ENCODE peak calls at places on chromosomes 1 and 21, in seven cellular contexts. J, G, C, Y, Z, B and N are unnamed samples.
A peak's percentile ranks its signal among the peaks of the same experiment; 100 is the strongest.

GRCh38 chr1:14903922-14904321 is 249.6 kb upstream of the TMEM51 start:
- DNase-seq in J (no peak), G (no peak), C (no peak), Y (no peak), Z (no peak), B (no peak), N (no peak)

GRCh38 chr21:14616303-14617039 is 70.4 kb upstream of the SAMSN1 start:
- DNase-seq in J (peak; percentile 20), G (no peak), C (no peak), Y (no peak), Z (no peak), B (no peak), N (no peak)

GRCh38 chr1:199612976-199613774 is 414.3 kb upstream of the NR5A2 start:
- DNase-seq in J (peak; percentile 13), G (no peak), C (peak; percentile 1), Y (no peak), Z (no peak), B (no peak), N (peak; percentile 49)

GRCh38 chr1:201039876-201040275 is 16.4 kb upstream of the KIF21B start:
- DNase-seq in J (no peak), G (no peak), C (no peak), Y (no peak), Z (no peak), B (no peak), N (no peak)

GRCh38 chr1:150288382-150288781 is 5.3 kb upstream of the MRPS21 start:
- DNase-seq in J (no peak), G (no peak), C (no peak), Y (no peak), Z (no peak), B (no peak), N (no peak)

GRCh38 chr1:182955596-182956588 is 2.9 kb upstream of the SHCBP1L start:
- DNase-seq in J (peak; percentile 78), G (no peak), C (peak; percentile 92), Y (no peak), Z (peak; percentile 13), B (no peak), N (peak; percentile 80)

GRCh38 chr1:157992031-157992568 is 1.3 kb upstream of the KIRREL1 start:
- DNase-seq in J (peak; percentile 74), G (peak; percentile 63), C (peak; percentile 63), Y (peak; percentile 75), Z (peak; percentile 69), B (no peak), N (no peak)

GRCh38 chr1:26848947-26849774 is 13.8 kb upstream of the SFN start:
- DNase-seq in J (peak; percentile 71), G (no peak), C (peak; percentile 90), Y (no peak), Z (peak; percentile 95), B (no peak), N (peak; percentile 82)

GRCh38 chr1:61210435-61211012 is 128.2 kb downstream of the NFIA start:
- DNase-seq in J (no peak), G (no peak), C (peak; percentile 3), Y (peak; percentile 1), Z (peak; percentile 18), B (no peak), N (no peak)
- TF ChIP-seq CTCF in J (peak; percentile 6), G (no peak), C (no peak), Y (peak; percentile 21), Z (peak; percentile 21), B (peak; percentile 10), N (peak; percentile 42)

GRCh38 chr1:174157157-174157806 is 2.0 kb upstream of the RABGAP1L start:
- DNase-seq in J (no peak), G (no peak), C (no peak), Y (no peak), Z (no peak), B (no peak), N (no peak)
- H3K4me3 ChIP-seq in J (no peak overlapping the region), G (no peak overlapping the region), C (no peak overlapping the region), Y (no peak overlapping the region), Z (no peak overlapping the region), B (no peak overlapping the region), N (no peak overlapping the region)

GRCh38 chr1:11482186-11482585 is 3.2 kb downstream of the DISP3 start:
- DNase-seq in J (no peak), G (no peak), C (no peak), Y (no peak), Z (no peak), B (no peak), N (no peak)
- TF ChIP-seq CTCF in J (no peak), G (no peak), C (no peak), Y (no peak), Z (no peak), B (no peak), N (no peak)

GRCh38 chr1:8026153-8026975 is at the start of gene ERRFI1:
- DNase-seq in J (peak; percentile 96), G (peak; percentile 92), C (peak; percentile 93), Y (peak; percentile 97), Z (peak; percentile 94), B (peak; percentile 74), N (no peak)
- H3K4me3 ChIP-seq in J (peak within 1 kb of the TSS; percentile 89), G (peak within 1 kb of the TSS; percentile 94), C (peak within 1 kb of the TSS; percentile 66), Y (peak within 1 kb of the TSS; percentile 50), Z (peak within 1 kb of the TSS; percentile 91), B (peak within 1 kb of the TSS; percentile 55), N (peak within 1 kb of the TSS; percentile 74)

GRCh38 chr1:59151860-59152259 is 145.0 kb upstream of the FGGY start:
- DNase-seq in J (no peak), G (no peak), C (peak; percentile 40), Y (no peak), Z (no peak), B (no peak), N (no peak)
- TF ChIP-seq CTCF in J (no peak), G (no peak), C (no peak), Y (no peak), Z (no peak), B (no peak), N (no peak)

DNA sequence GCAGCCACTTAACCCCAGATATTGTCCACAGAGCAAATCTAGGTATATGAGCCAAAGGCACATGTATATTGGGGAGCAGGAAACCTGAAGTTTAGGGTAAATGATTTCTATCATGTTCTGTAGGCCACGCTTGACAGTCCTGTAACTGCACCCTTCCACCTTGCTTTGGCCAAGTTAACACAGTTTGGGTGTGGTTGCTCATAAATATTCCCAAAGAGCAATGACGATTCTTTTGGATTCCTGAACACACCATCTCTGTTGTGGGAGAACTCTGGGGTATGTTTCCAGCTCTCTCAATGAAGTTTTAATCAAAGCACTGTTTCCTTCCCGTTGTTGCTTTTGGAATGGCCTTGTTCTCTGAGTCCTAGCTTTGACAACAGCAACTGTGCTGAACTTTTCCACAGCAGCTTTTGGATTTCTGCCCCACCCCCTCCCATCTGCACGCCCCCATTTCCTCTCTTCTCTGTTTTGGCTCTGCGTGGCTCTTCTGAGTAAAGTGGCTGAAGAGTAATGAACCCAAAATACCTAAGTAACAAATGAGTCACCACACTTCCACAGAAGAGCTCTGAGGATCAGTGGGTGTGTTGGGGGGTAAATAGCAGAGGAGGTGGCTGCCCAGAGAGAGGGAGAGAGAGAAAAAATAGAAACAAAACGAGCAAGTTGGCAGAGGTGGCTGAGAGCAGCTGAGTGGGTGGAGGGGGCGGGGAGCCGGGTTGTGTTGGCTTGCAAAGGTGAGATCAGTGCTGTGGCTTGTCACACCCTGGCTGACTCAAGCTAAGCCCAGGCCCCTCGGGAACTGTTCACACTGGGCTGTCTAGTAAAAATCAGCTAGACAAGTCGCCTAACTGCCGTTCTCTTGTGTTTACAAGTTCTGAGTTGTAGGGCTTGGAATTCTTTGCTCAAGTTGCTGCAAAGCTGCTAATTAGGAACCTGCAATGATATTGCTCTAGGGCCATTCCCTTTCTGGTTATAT is 26.9 kb upstream of the RAP1A start:
- DNase-seq in J (peak; percentile 86), G (peak; percentile 65), C (peak; percentile 87), Y (peak; percentile 48), Z (peak; percentile 14), B (peak; percentile 75), N (peak; percentile 83)
- H3K4me3 ChIP-seq in J (peak overlapping the region; percentile 3), G (peak overlapping the region; percentile 22), C (no peak overlapping the region), Y (no peak overlapping the region), Z (no peak overlapping the region), B (peak overlapping the region; percentile 38), N (no peak overlapping the region)

GRCh38 chr1:97190326-97190725 is 468.7 kb downstream of the PTBP2 start:
- DNase-seq in J (peak; percentile 61), G (no peak), C (peak; percentile 76), Y (no peak), Z (no peak), B (no peak), N (peak; percentile 73)

DNA sequence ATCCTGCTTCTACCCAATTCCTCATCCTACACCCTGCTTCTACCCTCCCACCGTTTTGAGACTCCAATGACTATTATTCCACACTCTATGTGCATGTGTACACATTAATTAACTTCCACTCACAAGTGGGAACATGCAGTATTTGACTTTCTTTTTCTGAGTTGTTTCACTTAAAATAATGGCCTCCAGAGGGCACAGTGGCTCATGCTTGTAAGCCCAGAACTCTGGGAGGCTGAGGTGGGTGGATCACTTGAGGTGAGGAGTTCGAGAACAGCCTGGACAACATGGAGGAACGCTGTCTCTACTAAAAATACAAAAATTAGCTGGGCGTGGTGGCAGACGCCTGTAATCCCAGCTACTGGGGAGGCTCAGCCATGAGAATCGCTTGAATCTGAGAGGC is 464.8 kb downstream of the PTBP2 start:
- DNase-seq in J (peak; percentile 22), G (no peak), C (no peak), Y (peak; percentile 2), Z (peak; percentile 22), B (no peak), N (no peak)
- TF ChIP-seq CTCF in J (peak; percentile 20), G (no peak), C (no peak), Y (no peak), Z (no peak), B (no peak), N (peak; percentile 49)